ENCODE peak calls at places on chromosomes 5 and 9, in five cellular contexts. B is GM23248, H is PC-9, O is heart left ventricle, N is K562. W is an unnamed sample.

GRCh38 chr5:5291357-5291756 is 131.1 kb upstream of the ICE1 start:
- DNase-seq in N (no peak), B (no peak), H (no peak), O (peak; percentile 17), W (no peak)

GRCh38 chr5:157670662-157671591 is at the start of gene C5orf52:
- DNase-seq in O (peak; percentile 33), B (peak; percentile 70), H (no peak), N (no peak), W (no peak)

GRCh38 chr5:176868731-176869130 is 30.4 kb downstream of the HK3 start:
- DNase-seq in O (no peak), B (no peak), H (no peak), N (no peak), W (no peak)

GRCh38 chr5:92838253-92838652 is 742.8 kb downstream of the NR2F1-AS1 start:
- DNase-seq in O (no peak), B (no peak), N (no peak), H (no peak), W (no peak)

GRCh38 chr5:81895312-81895711 is 76.5 kb upstream of the ATG10 start:
- DNase-seq in O (no peak), N (no peak), B (no peak), H (no peak), W (no peak)

GRCh38 chr5:117587111-117587510 is 1012.5 kb upstream of the SEMA6A start:
- DNase-seq in B (no peak), O (no peak), N (no peak), H (no peak), W (no peak)

GRCh38 chr5:10902145-10902544 is 141.1 kb upstream of the DAP start:
- DNase-seq in O (no peak), N (no peak), H (no peak), B (peak; percentile 55), W (no peak)

GRCh38 chr9:18666348-18666747 is 192.4 kb downstream of the ADAMTSL1 start:
- DNase-seq in O (no peak), B (peak; percentile 27), H (no peak), N (no peak), W (no peak)

GRCh38 chr9:73183917-73184861 is 32.5 kb downstream of the ANXA1 start:
- DNase-seq in O (no peak), B (peak; percentile 60), N (peak; percentile 38), H (peak; percentile 52), W (no peak)

GRCh38 chr9:138022756-138023393 is 145.3 kb downstream of the CACNA1B start:
- DNase-seq in B (no peak), H (no peak), N (no peak), O (no peak), W (no peak)

GRCh38 chr5:141121563-141121962 is at the start of gene PCDHB4:
- DNase-seq in N (peak; percentile 34), H (no peak), B (peak; percentile 71), O (peak; percentile 31), W (no peak)

GRCh38 chr5:180860887-180861822 is at the start of gene ZFP62:
- DNase-seq in O (peak; percentile 91), N (peak; percentile 96), B (peak; percentile 95), H (peak; percentile 83), W (peak; percentile 72)

GRCh38 chr9:100167176-100167575 is 68.1 kb downstream of the INVS start:
- DNase-seq in N (no peak), B (peak; percentile 15), O (no peak), H (no peak), W (no peak)

GRCh38 chr5:67416133-67416937 is 219.7 kb upstream of the CD180 start:
- DNase-seq in O (no peak), H (no peak), N (no peak), B (no peak), W (no peak)

GRCh38 chr5:1525624-1525985 is 1.8 kb upstream of the LPCAT1 start:
- DNase-seq in B (no peak), H (no peak), O (no peak), N (no peak), W (no peak)

GRCh38 chr5:150948539-150948938 is 43.8 kb upstream of the ZNF300 start:
- DNase-seq in B (no peak), O (no peak), H (no peak), N (no peak), W (no peak)
- H3K9me3 ChIP-seq in B (peaks cover 12% of the 10 kb centered on the region), O (peaks cover 43% of the 10 kb centered on the region), H (peaks cover 64% of the 10 kb centered on the region), N (peaks cover 13% of the 10 kb centered on the region), W (peaks cover 17% of the 10 kb centered on the region)

GRCh38 chr5:3451961-3452360 is 143.7 kb upstream of the IRX1 start:
- DNase-seq in H (no peak), O (no peak), B (no peak), N (no peak), W (no peak)

GRCh38 chr5:3460416-3460815 is 135.2 kb upstream of the IRX1 start:
- DNase-seq in B (no peak), O (no peak), H (no peak), N (no peak), W (no peak)

GRCh38 chr5:3452622-3453021 is 143.0 kb upstream of the IRX1 start:
- DNase-seq in N (no peak), H (no peak), B (no peak), O (no peak), W (no peak)

GRCh38 chr5:3456121-3456681 is 139.4 kb upstream of the IRX1 start:
- DNase-seq in B (no peak), O (no peak), H (no peak), N (no peak), W (no peak)
- H3K9me3 ChIP-seq in B (no peaks in the 10 kb centered on the region), O (no peaks in the 10 kb centered on the region), H (no peaks in the 10 kb centered on the region), N (no peaks in the 10 kb centered on the region), W (no peaks in the 10 kb centered on the region)

DNA sequence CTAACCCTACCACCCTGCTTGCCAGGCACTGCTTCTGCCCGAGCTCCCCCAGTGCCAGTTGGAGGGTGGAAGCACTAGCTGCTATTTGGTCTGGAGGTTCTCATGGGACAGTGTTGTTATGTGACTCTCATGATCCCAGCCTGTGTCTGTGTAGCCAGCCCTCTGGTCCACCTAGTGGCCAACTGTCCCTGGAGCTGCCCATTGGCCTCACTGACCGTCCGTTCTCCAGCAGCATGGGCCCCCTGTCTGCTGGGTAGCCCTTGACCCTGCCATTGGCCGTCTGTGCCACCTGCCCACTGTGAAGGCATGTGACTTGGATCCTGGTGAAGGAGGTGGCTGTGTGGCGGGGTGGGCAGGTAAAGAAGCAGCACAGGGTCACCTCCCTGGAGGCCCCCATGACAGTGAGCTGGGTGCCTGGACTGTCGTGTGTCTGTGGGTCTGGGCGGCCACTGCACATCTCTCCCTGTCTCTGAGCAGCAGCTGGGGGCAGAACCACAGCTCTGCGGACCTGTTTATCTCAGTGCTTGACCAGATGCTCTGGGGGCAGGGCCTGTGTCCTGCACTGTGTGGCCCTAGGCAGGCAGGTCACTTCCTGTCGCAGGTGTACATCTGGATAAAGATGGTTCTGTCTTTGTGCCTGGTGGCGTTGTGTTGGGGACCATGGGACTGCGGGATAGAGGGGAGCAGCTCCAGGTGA is 11.4 kb downstream of the PHF2 start:
- DNase-seq in H (no peak), N (peak; percentile 42), B (no peak), O (no peak), W (no peak)
- H3K9me3 ChIP-seq in H (no peaks in the 10 kb centered on the region), N (no peaks in the 10 kb centered on the region), B (no peaks in the 10 kb centered on the region), O (no peaks in the 10 kb centered on the region), W (no peaks in the 10 kb centered on the region)

DNA sequence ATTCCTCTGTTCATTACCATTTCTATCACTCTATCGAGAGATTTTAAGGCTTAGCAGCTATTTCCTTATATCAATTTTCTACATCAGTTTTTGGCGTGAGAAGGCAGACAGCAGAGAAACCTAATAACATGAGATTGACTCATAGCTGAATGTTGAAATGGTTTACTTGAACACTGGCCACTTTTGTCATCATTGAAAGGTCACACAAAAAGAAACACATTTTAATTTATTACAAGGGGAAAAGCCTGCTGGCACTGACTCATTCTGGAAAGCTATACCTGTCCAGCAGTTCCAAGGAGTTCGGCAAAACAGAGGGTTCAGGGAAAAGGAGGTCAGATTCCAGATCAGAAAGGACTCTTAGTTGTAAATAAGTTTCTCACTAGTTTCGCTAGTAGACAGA is 566.4 kb downstream of the DNAH5 start:
- DNase-seq in B (peak; percentile 64), N (no peak), O (no peak), H (peak; percentile 74), W (no peak)
- H3K9me3 ChIP-seq in B (no peaks in the 10 kb centered on the region), N (peaks cover 4% of the 10 kb centered on the region), O (no peaks in the 10 kb centered on the region), H (peaks cover 5% of the 10 kb centered on the region), W (peaks cover 3% of the 10 kb centered on the region)

GRCh38 chr9:65409471-65409980 is 124.5 kb upstream of the FOXD4L5 start:
- DNase-seq in H (no peak), O (no peak), B (no peak), N (no peak), W (no peak)

GRCh38 chr9:65411336-65411735 is 126.3 kb upstream of the FOXD4L5 start:
- DNase-seq in B (no peak), O (no peak), N (no peak), H (no peak), W (no peak)

GRCh38 chr9:65405253-65405652 is 120.2 kb upstream of the FOXD4L5 start:
- DNase-seq in H (no peak), N (no peak), B (no peak), O (no peak), W (no peak)

GRCh38 chr9:65411901-65412300 is 126.9 kb upstream of the FOXD4L5 start:
- DNase-seq in O (no peak), N (no peak), H (no peak), B (no peak), W (no peak)

DNA sequence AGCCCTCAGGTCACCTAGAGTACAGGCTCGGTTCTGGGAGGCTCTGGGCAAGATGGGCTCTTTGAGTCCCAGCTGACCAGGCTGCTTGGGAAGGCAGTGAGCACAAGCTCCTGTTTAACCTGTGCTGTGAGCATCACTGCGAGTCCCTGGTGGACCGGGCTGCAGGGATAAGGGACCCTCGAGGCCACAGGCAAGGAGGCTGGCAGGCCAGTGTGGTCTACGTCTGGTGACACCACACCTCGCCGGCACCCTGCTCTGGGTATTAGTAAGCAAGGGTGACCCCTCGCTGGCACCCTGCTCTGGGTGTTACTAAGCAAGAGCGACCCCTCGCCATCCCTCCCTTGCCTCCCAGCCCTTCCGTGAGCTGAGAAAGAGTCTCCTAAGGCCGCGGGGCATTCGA is 125.9 kb upstream of the FOXD4L5 start:
- DNase-seq in H (no peak), B (no peak), O (no peak), N (no peak), W (no peak)
- H3K9me3 ChIP-seq in H (no peaks in the 10 kb centered on the region), B (no peaks in the 10 kb centered on the region), O (no peaks in the 10 kb centered on the region), N (no peaks in the 10 kb centered on the region), W (no peaks in the 10 kb centered on the region)

DNA sequence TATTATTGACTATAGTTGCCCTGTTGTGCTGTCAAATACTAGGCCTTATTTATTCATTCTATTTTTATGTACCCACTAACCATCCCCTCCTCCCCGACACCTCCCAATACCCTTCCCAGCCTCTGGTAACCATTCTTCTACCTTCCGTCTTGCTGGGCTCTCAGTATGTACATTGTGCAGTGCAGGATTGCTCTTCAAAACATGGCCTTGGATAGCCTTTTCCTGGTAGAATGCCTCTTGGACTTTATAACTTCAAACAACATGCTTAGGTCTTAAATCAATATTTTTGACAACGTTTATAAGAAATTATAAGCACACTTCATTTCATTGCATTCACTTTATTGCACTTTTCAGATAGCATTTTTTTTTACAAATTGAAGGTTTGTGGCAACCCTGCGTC is 172.6 kb upstream of the ACTBL2 start:
- DNase-seq in B (no peak), H (no peak), N (no peak), O (no peak), W (no peak)
- H3K9me3 ChIP-seq in B (no peaks in the 10 kb centered on the region), H (peaks cover 3% of the 10 kb centered on the region), N (no peaks in the 10 kb centered on the region), O (peaks cover 8% of the 10 kb centered on the region), W (no peaks in the 10 kb centered on the region)

GRCh38 chr5:178965465-178966055 is 24.6 kb downstream of the ZNF454 start:
- DNase-seq in H (no peak), O (no peak), B (no peak), N (no peak), W (no peak)
- H3K9me3 ChIP-seq in H (peaks cover 13% of the 10 kb centered on the region), O (peaks cover 84% of the 10 kb centered on the region), B (no peaks in the 10 kb centered on the region), N (no peaks in the 10 kb centered on the region), W (peaks cover 27% of the 10 kb centered on the region)